ENCODE peak calls at places on chromosomes 5 and 9, in four cellular contexts. C, L, K and M are unnamed samples.
A peak's percentile ranks its signal among the peaks of the same experiment; 100 is the strongest.

GRCh38 chr5:174235226-174235992 is 189.9 kb downstream of the NSG2 start:
- DNase-seq in K (no peak), C (no peak), L (no peak), M (no peak)

GRCh38 chr9:132163457-132163875 is 1.6 kb downstream of the NTNG2 start:
- DNase-seq in L (no peak), K (no peak), C (no peak), M (no peak)

GRCh38 chr5:150419630-150420270 is 7.0 kb upstream of the CD74 start:
- DNase-seq in L (no peak), C (no peak), K (no peak), M (no peak)

GRCh38 chr9:94648191-94648590 is 8.9 kb upstream of the FBP1 start:
- DNase-seq in C (no peak), K (no peak), L (no peak), M (no peak)

GRCh38 chr5:125311743-125312142 is 565.3 kb upstream of the ZNF608 start:
- DNase-seq in C (peak; percentile 78), L (peak; percentile 65), K (no peak), M (no peak)

GRCh38 chr5:74316064-74316586 is 324.4 kb downstream of the ENC1 start:
- DNase-seq in C (peak; percentile 91), K (peak; percentile 32), L (peak; percentile 89), M (no peak)

GRCh38 chr9:128151343-128152132 is 2.3 kb downstream of the LCN2 start:
- DNase-seq in K (no peak), C (no peak), L (no peak), M (no peak)

GRCh38 chr9:129282308-129283211 is 104.5 kb upstream of the IER5L start:
- DNase-seq in C (no peak), K (peak; percentile 41), L (no peak), M (no peak)

GRCh38 chr9:91130796-91131318 is 230.9 kb downstream of the AUH start:
- DNase-seq in C (no peak), K (no peak), L (no peak), M (no peak)

GRCh38 chr9:77807846-77808749 is 160.0 kb upstream of the GNA14 start:
- DNase-seq in C (no peak), L (no peak), K (no peak), M (no peak)

GRCh38 chr9:98808411-98808815 is 943 bp downstream of the GALNT12 start:
- DNase-seq in C (no peak), K (peak; percentile 54), L (no peak), M (no peak)

GRCh38 chr9:110047955-110048472 is 159.9 kb downstream of the C9orf152 start:
- DNase-seq in K (no peak), C (no peak), L (no peak), M (peak; percentile 45)

DNA sequence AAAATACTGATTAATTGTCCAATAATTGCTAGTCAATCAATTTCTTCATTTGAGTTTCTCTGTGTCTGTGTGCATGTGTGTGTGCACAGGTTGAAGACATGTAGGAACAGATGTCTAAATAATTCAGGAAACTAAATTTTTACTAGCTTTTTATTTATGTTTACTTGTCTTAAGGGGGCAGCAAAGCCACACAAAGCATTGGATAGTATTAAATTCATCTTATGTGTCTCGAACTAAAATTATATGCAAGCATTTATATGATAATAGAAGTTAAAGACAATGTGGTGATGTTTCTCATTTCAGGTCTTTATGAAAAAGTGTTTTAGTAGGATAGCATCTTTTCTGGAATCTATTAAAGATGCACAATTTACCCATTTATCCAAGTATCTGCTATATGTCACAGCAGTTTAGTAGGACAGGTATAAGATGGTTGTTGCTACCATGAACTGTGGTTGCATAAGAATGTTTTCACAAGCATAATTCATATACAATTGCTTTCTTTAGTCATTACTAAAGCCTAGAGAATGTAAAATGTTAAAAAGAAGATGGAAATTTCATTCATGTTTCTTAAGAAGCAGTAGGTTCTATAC is 784.6 kb upstream of the NUDT12 start:
- DNase-seq in L (no peak), C (no peak), K (no peak), M (no peak)
- TF ChIP-seq CTCF in L (no peak), C (no peak), K (no peak), M (peak; percentile 33)

GRCh38 chr5:170625221-170626165 is 121.7 kb downstream of the KCNIP1 start:
- DNase-seq in K (no peak), C (no peak), L (no peak), M (no peak)
- TF ChIP-seq CTCF in K (no peak), C (no peak), L (no peak), M (no peak)

GRCh38 chr5:179908528-179908927 is 831 bp upstream of the TBC1D9B start:
- DNase-seq in C (no peak), K (peak; percentile 11), L (no peak), M (no peak)
- TF ChIP-seq CTCF in C (no peak), K (no peak), L (peak; percentile 29), M (peak; percentile 21)

DNA sequence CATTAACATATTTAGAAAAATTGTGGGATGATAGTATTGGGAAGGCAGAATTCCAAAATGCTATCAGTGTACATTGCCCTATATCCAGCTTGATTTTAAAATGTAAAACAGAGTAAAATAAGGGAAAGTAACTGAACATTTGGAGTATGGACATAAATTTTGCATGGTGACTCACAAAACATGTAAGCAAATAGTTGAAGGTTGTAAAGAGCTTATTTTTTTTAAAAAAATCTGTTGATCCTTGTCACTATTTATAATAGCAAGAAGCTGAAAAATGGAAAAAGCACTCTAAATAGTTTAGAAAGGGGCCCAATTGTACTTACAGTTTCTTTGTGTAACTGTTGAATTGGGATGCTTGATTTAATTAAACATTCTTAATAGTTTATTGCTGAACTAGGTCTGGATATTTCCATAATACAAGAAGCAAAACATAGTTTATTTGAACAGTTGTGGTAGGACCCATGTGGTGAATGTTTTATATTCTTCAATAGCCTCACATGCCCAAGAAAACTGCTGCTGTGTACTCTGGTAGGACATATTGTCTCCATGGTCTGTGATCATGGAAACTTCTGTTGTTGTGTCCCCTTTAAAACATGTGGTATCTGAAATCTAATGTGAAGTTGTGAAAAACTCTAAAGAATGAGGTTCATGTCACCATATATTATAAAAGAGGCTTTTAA is 82.4 kb downstream of the NNT start:
- DNase-seq in K (no peak), C (no peak), L (no peak), M (no peak)
- TF ChIP-seq CTCF in K (no peak), C (no peak), L (no peak), M (no peak)

DNA sequence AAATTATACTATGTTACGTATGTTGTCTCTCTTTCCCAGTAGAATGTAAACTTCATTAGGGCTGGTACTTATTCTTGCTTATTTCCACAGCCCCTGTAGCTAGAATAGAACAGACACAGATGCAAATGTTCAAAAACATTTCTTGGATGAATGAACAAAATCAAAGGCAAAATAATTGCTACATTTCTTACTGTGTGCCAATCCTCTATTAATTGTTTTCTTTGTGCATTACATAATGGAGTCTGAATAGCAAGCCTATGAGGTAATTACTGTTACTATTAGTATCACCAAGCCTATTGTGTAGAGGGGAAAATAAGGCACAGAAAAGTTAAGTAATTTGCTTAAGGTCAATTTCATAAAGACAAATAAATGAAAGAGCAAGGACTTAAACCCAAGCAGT is 775 bp upstream of the OR13C2 start:
- DNase-seq in L (no peak), C (no peak), K (no peak), M (no peak)
- TF ChIP-seq CTCF in L (no peak), C (no peak), K (no peak), M (no peak)

GRCh38 chr5:171143926-171144325 is 165.1 kb upstream of the TLX3 start:
- DNase-seq in L (no peak), C (no peak), K (no peak), M (no peak)
- TF ChIP-seq CTCF in L (no peak), C (no peak), K (no peak), M (no peak)